ENCODE peak calls at places on chromosome 4, in seven cellular contexts. C is uterus, H is fibroblast of lung, P is bronchial epithelial cell, R is foreskin fibroblast, U is Peyer's patch, Z is ascending aorta. X is an unnamed sample.

GRCh38 chr4:32268949-32269348 is 1548.8 kb downstream of the PCDH7 start:
- DNase-seq in C (no peak), H (peak), P (peak), R (no peak), U (no peak), Z (no peak), X (no peak)

GRCh38 chr4:7013171-7013570 is 30.0 kb upstream of the TADA2B start:
- DNase-seq in C (no peak), H (no peak), P (no peak), R (no peak), U (no peak), Z (no peak), X (no peak)

GRCh38 chr4:40515398-40516293 is 114.0 kb downstream of the RBM47 start:
- DNase-seq in C (no peak), H (no peak), P (peak), R (no peak), U (peak), Z (no peak), X (no peak)

GRCh38 chr4:2412534-2412884 is 5.9 kb downstream of the ZFYVE28 start:
- DNase-seq in C (no peak), H (no peak), P (no peak), R (no peak), U (peak), Z (no peak), X (no peak)

GRCh38 chr4:88110826-88111225 is 47.6 kb downstream of the ABCG2 start:
- DNase-seq in C (no peak), H (peak), P (peak), R (no peak), U (no peak), Z (no peak), X (no peak)

GRCh38 chr4:41507292-41507933 is 30.5 kb upstream of the LIMCH1 start:
- DNase-seq in C (no peak), H (peak), P (peak), R (no peak), U (no peak), Z (no peak), X (no peak)

GRCh38 chr4:42482516-42483327 is 85.4 kb downstream of the SHISA3 start:
- DNase-seq in C (no peak), H (peak), P (no peak), R (no peak), U (no peak), Z (no peak), X (no peak)

GRCh38 chr4:83677656-83678055 is 141.7 kb downstream of the GPAT3 start:
- DNase-seq in C (no peak), H (peak), P (no peak), R (no peak), U (no peak), Z (no peak), X (no peak)

GRCh38 chr4:73864365-73864764 is 4.8 kb upstream of the CXCL1 start:
- DNase-seq in C (no peak), H (no peak), P (peak), R (no peak), U (no peak), Z (no peak), X (no peak)

GRCh38 chr4:143364063-143364462 is 27.4 kb downstream of the GAB1 start:
- DNase-seq in C (no peak), H (no peak), P (no peak), R (no peak), U (no peak), Z (no peak), X (no peak)

GRCh38 chr4:138659640-138660325 is 355.8 kb upstream of the NOCT start:
- DNase-seq in C (no peak), H (peak), P (peak), R (no peak), U (no peak), Z (no peak), X (no peak)

GRCh38 chr4:38322709-38323108 is 341.3 kb upstream of the KLF3 start:
- DNase-seq in C (no peak), H (peak), P (peak), R (peak), U (no peak), Z (no peak), X (no peak)

GRCh38 chr4:136763844-136764446 is 768.3 kb downstream of the PCDH18 start:
- DNase-seq in C (no peak), H (no peak), P (no peak), R (no peak), U (no peak), Z (no peak), X (no peak)

GRCh38 chr4:47713156-47713834 is 124.6 kb downstream of the CORIN start:
- DNase-seq in C (no peak), H (no peak), P (no peak), R (no peak), U (no peak), Z (no peak), X (no peak)

GRCh38 chr4:40736910-40737309 is 12.8 kb upstream of the NSUN7 start:
- DNase-seq in C (no peak), H (peak), P (peak), R (no peak), U (no peak), Z (no peak), X (no peak)

GRCh38 chr4:165700855-165701254 is 172.2 kb upstream of the TLL1 start:
- DNase-seq in C (no peak), H (no peak), P (peak), R (no peak), U (no peak), Z (no peak), X (no peak)

GRCh38 chr4:73257995-73258667 is 467 bp downstream of the ANKRD17 start:
- DNase-seq in C (peak), H (peak), P (peak), R (peak), U (no peak), Z (no peak), X (no peak)

GRCh38 chr4:180630012-180630411 is 1613.2 kb upstream of the TENM3 start:
- DNase-seq in C (no peak), H (no peak), P (no peak), R (no peak), U (no peak), Z (no peak), X (no peak)

GRCh38 chr4:122722256-122722655 is 10.2 kb upstream of the BBS12 start:
- DNase-seq in C (no peak), H (no peak), P (no peak), R (no peak), U (no peak), Z (no peak), X (no peak)

GRCh38 chr4:8010618-8011017 is 71.0 kb upstream of the AFAP1 start:
- DNase-seq in C (no peak), H (peak), P (no peak), R (peak), U (no peak), Z (no peak), X (no peak)

GRCh38 chr4:156295676-156296075 is 342.0 kb upstream of the CTSO start:
- DNase-seq in C (no peak), H (peak), P (peak), R (no peak), U (no peak), Z (no peak), X (no peak)

GRCh38 chr4:176443646-176444409 is 124.1 kb downstream of the SPCS3 start:
- DNase-seq in C (no peak), H (peak), P (peak), R (no peak), U (no peak), Z (no peak), X (no peak)

GRCh38 chr4:87985097-87985886 is 9.8 kb downstream of the SPP1 start:
- DNase-seq in C (no peak), H (peak), P (peak), R (peak), U (peak), Z (no peak), X (peak)

GRCh38 chr4:10015140-10015753 is 6.0 kb downstream of the SLC2A9 start:
- DNase-seq in C (no peak), H (peak), P (peak), R (no peak), U (peak), Z (no peak), X (no peak)

GRCh38 chr4:118981171-118981838 is 92.7 kb downstream of the SYNPO2 start:
- DNase-seq in C (no peak), H (peak), P (no peak), R (no peak), U (no peak), Z (no peak), X (no peak)

GRCh38 chr4:71293705-71294104 is 45.1 kb upstream of the SLC4A4 start:
- DNase-seq in C (no peak), H (peak), P (peak), R (no peak), U (no peak), Z (no peak), X (no peak)

GRCh38 chr4:10346023-10346422 is 111.2 kb downstream of the ZNF518B start:
- DNase-seq in C (no peak), H (no peak), P (peak), R (no peak), U (no peak), Z (no peak), X (no peak)

GRCh38 chr4:78644063-78644691 is 92.6 kb downstream of the ANXA3 start:
- DNase-seq in C (no peak), H (no peak), P (no peak), R (no peak), U (no peak), Z (no peak), X (no peak)

GRCh38 chr4:183345261-183345660 is 23.0 kb upstream of the CLDN24 start:
- DNase-seq in C (no peak), H (no peak), P (no peak), R (no peak), U (no peak), Z (no peak), X (no peak)

GRCh38 chr4:26183017-26183416 is 137.8 kb upstream of the RBPJ start:
- DNase-seq in C (no peak), H (peak), P (peak), R (peak), U (no peak), Z (no peak), X (no peak)

GRCh38 chr4:104848597-104849225 is 298.0 kb upstream of the TET2 start:
- DNase-seq in C (no peak), H (no peak), P (no peak), R (no peak), U (no peak), Z (no peak), X (no peak)

GRCh38 chr4:113846433-113846832 is 84.9 kb upstream of the CAMK2D start:
- DNase-seq in C (no peak), H (no peak), P (no peak), R (no peak), U (no peak), Z (no peak), X (no peak)

GRCh38 chr4:113840850-113841249 is 79.3 kb upstream of the CAMK2D start:
- DNase-seq in C (no peak), H (no peak), P (peak), R (peak), U (no peak), Z (no peak), X (no peak)

GRCh38 chr4:113847710-113848109 is 86.2 kb upstream of the CAMK2D start:
- DNase-seq in C (no peak), H (no peak), P (no peak), R (no peak), U (no peak), Z (no peak), X (no peak)

GRCh38 chr4:113845138-113845537 is 83.6 kb upstream of the CAMK2D start:
- DNase-seq in C (no peak), H (no peak), P (no peak), R (no peak), U (no peak), Z (no peak), X (no peak)

DNA sequence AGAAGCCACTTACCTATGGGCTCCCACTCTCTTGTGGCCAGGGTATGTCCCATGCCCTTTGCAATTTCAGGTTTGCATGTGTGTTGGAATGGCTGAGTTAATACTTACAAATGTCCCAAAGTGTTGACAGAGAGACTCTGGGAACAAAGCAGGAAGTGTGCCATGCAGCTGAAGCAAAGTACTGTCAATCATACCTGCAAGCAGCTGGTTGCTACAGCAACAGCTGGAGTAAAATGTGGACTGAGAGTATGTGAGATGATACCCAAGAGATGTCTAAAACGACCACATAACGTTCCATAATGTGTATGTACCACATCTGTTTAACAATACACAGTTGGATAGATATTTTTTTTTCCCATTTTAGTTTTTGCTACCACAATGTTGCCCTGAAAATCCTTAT is 82.8 kb upstream of the CAMK2D start:
- DNase-seq in C (no peak), H (no peak), P (no peak), R (no peak), U (no peak), Z (no peak), X (no peak)
- H3K4me3 ChIP-seq in C (no peak), H (no peak), P (no peak), R (no peak), U (no peak), Z (no peak), X (no peak)

DNA sequence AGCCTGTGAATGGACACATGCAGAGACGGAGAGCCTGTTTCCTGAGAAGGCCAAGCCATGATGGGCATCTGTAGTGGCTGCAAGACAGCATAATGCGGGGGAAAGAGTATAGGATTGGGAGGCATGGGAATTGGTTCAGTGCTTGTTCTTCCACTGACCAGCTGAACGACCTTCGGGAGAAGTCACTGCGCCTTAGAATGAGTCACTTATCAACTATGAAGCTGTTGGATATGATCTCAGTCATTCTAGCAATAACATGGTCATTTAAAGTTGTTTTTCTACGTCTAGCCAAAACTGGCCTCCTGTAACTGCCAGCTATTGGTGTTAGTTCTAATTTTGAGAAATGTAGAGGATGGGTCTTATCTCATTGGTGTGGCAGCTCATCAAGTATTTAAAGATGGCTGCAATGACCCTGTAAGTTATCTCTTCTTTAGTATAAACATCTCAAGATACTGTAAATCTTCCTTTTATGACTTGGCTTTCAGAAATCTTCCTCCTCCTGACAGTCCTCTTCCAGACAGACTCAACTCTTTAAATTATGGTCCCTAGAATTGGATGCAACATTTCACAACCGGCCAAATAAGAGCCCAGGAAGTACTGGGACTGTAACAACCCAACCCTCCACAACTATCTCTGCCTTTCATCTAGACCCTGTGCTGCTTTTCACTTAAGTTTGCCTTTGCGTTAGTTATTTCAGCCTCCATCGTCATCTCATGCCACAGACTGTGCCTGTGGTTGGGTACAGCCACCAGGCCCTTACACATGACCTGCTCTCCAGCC is 243.3 kb downstream of the CBR4 start:
- DNase-seq in C (no peak), H (peak), P (no peak), R (peak), U (no peak), Z (no peak), X (no peak)
- H3K4me3 ChIP-seq in C (no peak), H (no peak), P (no peak), R (no peak), U (no peak), Z (no peak), X (no peak)

GRCh38 chr4:141636077-141636770 is at the start of gene IL15:
- DNase-seq in C (peak), H (peak), P (peak), R (peak), U (peak), Z (peak), X (no peak)

GRCh38 chr4:141635726-141636076 is 682 bp upstream of the IL15 start:
- DNase-seq in C (no peak), H (no peak), P (no peak), R (no peak), U (no peak), Z (no peak), X (no peak)

GRCh38 chr4:141640692-141641091 is 4.3 kb downstream of the IL15 start:
- DNase-seq in C (no peak), H (no peak), P (no peak), R (no peak), U (no peak), Z (no peak), X (no peak)

GRCh38 chr4:141636771-141637460 is 533 bp downstream of the IL15 start:
- DNase-seq in C (peak), H (peak), P (peak), R (peak), U (peak), Z (no peak), X (no peak)

GRCh38 chr4:141637565-141637964 is 1.2 kb downstream of the IL15 start:
- DNase-seq in C (no peak), H (peak), P (no peak), R (no peak), U (no peak), Z (no peak), X (no peak)
- H3K4me3 ChIP-seq in C (no peak), H (peak), P (no peak), R (peak), U (peak), Z (peak), X (peak)

GRCh38 chr4:109128589-109128988 is 173.9 kb downstream of the COL25A1 start:
- DNase-seq in C (no peak), H (no peak), P (no peak), R (no peak), U (no peak), Z (no peak), X (no peak)
- H3K4me3 ChIP-seq in C (no peak), H (no peak), P (no peak), R (no peak), U (no peak), Z (no peak), X (no peak)

GRCh38 chr4:5101571-5101970 is 50.3 kb downstream of the STK32B start:
- DNase-seq in C (no peak), H (no peak), P (no peak), R (no peak), U (no peak), Z (no peak), X (no peak)

GRCh38 chr4:5098176-5098575 is 46.9 kb downstream of the STK32B start:
- DNase-seq in C (no peak), H (no peak), P (no peak), R (no peak), U (no peak), Z (no peak), X (no peak)

GRCh38 chr4:5100336-5100735 is 49.1 kb downstream of the STK32B start:
- DNase-seq in C (no peak), H (no peak), P (no peak), R (no peak), U (no peak), Z (no peak), X (no peak)
- H3K4me3 ChIP-seq in C (no peak), H (no peak), P (no peak), R (no peak), U (no peak), Z (no peak), X (no peak)

GRCh38 chr4:4249876-4250275 is 1.9 kb upstream of the TMEM128 start:
- DNase-seq in C (no peak), H (no peak), P (no peak), R (no peak), U (no peak), Z (no peak), X (no peak)

GRCh38 chr4:4245172-4245571 is 2.9 kb downstream of the TMEM128 start:
- DNase-seq in C (no peak), H (no peak), P (no peak), R (no peak), U (no peak), Z (no peak), X (no peak)

GRCh38 chr4:4248036-4248884 is at the start of gene TMEM128:
- DNase-seq in C (peak), H (peak), P (peak), R (peak), U (peak), Z (peak), X (peak)

GRCh38 chr4:4248885-4249203 is 821 bp upstream of the TMEM128 start:
- DNase-seq in C (no peak), H (no peak), P (no peak), R (no peak), U (no peak), Z (no peak), X (no peak)

DNA sequence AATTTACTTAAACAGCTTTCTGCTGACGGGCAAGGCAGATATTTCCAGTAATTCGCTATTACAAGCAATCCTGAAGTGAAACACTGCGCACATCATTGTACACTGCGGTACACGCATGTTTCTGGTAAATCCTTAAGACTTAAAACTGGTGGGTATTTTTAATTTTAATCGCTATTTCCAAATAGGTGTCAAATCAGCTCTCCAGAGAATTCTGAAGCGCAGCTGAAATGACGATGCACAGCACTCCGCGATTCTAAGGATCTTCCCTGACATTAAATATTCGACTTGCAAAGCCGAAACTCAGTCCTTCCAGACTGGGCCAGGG is 350 bp downstream of the TMEM128 start:
- DNase-seq in C (no peak), H (no peak), P (peak), R (no peak), U (no peak), Z (no peak), X (no peak)
- H3K4me3 ChIP-seq in C (peak), H (peak), P (peak), R (peak), U (peak), Z (peak), X (peak)

GRCh38 chr4:187084696-187085095 is 361.0 kb upstream of the FAT1 start:
- DNase-seq in C (no peak), H (peak), P (no peak), R (no peak), U (no peak), Z (no peak), X (peak)

GRCh38 chr4:187085339-187085738 is 361.7 kb upstream of the FAT1 start:
- DNase-seq in C (no peak), H (no peak), P (no peak), R (no peak), U (no peak), Z (no peak), X (no peak)

GRCh38 chr4:187088070-187088799 is 364.6 kb upstream of the FAT1 start:
- DNase-seq in C (no peak), H (no peak), P (no peak), R (no peak), U (no peak), Z (no peak), X (no peak)

GRCh38 chr4:187090401-187090800 is 366.7 kb upstream of the FAT1 start:
- DNase-seq in C (no peak), H (peak), P (no peak), R (peak), U (no peak), Z (no peak), X (no peak)
- H3K4me3 ChIP-seq in C (no peak), H (no peak), P (no peak), R (no peak), U (no peak), Z (no peak), X (no peak)

GRCh38 chr4:94455081-94455480 is 3.3 kb downstream of the PDLIM5 start:
- DNase-seq in C (peak), H (peak), P (peak), R (peak), U (peak), Z (peak), X (no peak)
- H3K4me3 ChIP-seq in C (peak), H (peak), P (no peak), R (no peak), U (peak), Z (peak), X (no peak)

X was measured in kidney epithelial cell.